ENCODE peak calls at places on chromosome 16, in seven cellular contexts. One of them, this sample, is unnamed.

GRCh38 chr16:62829615-62830014 is 793.4 kb upstream of the CDH8 start:
- DNase-seq in spleen: no peak
- DNase-seq in ovary: no peak
- DNase-seq in breast epithelium: no peak
- DNase-seq in IMR-90: no peak
- DNase-seq in K562: no peak
- DNase-seq in Peyer's patch: no peak
- DNase-seq in this sample: no peak

GRCh38 chr16:50979806-50980620 is 171.1 kb downstream of the SALL1 start:
- DNase-seq in Peyer's patch: no peak
- DNase-seq in breast epithelium: no peak
- DNase-seq in spleen: no peak
- DNase-seq in ovary: no peak
- DNase-seq in K562: no peak
- DNase-seq in IMR-90: no peak
- DNase-seq in this sample: no peak

GRCh38 chr16:9134306-9134705 is 42.9 kb downstream of the HAPSTR1 start:
- DNase-seq in IMR-90: no peak
- DNase-seq in K562: no peak
- DNase-seq in ovary: peak; percentile 9
- DNase-seq in spleen: no peak
- DNase-seq in Peyer's patch: no peak
- DNase-seq in breast epithelium: no peak
- DNase-seq in this sample: no peak

GRCh38 chr16:31093132-31093703 is 1.4 kb downstream of the VKORC1 start:
- DNase-seq in IMR-90: peak; percentile 38
- DNase-seq in breast epithelium: no peak
- DNase-seq in K562: peak; percentile 79
- DNase-seq in spleen: peak; percentile 70
- DNase-seq in ovary: no peak
- DNase-seq in Peyer's patch: peak; percentile 71
- DNase-seq in this sample: no peak

GRCh38 chr16:69471121-69471520 is 46.7 kb downstream of the CYB5B start:
- DNase-seq in breast epithelium: no peak
- DNase-seq in K562: no peak
- DNase-seq in spleen: no peak
- DNase-seq in Peyer's patch: no peak
- DNase-seq in ovary: no peak
- DNase-seq in IMR-90: no peak
- DNase-seq in this sample: no peak

GRCh38 chr16:77531741-77532140 is 96.9 kb upstream of the ADAMTS18 start:
- DNase-seq in IMR-90: peak; percentile 38
- DNase-seq in Peyer's patch: no peak
- DNase-seq in ovary: no peak
- DNase-seq in spleen: no peak
- DNase-seq in K562: no peak
- DNase-seq in breast epithelium: no peak
- DNase-seq in this sample: no peak

GRCh38 chr16:81537721-81538561 is 93.3 kb downstream of the CMIP start:
- DNase-seq in Peyer's patch: no peak
- DNase-seq in K562: no peak
- DNase-seq in ovary: no peak
- DNase-seq in spleen: peak; percentile 64
- DNase-seq in IMR-90: no peak
- DNase-seq in breast epithelium: no peak
- DNase-seq in this sample: no peak

GRCh38 chr16:85309656-85310587 is 197.7 kb upstream of the CIBAR2 start:
- DNase-seq in K562: peak; percentile 46
- DNase-seq in breast epithelium: peak; percentile 59
- DNase-seq in ovary: no peak
- DNase-seq in spleen: peak; percentile 90
- DNase-seq in Peyer's patch: no peak
- DNase-seq in IMR-90: no peak
- DNase-seq in this sample: no peak

GRCh38 chr16:66832661-66833305 is 2.0 kb upstream of the NAE1 start:
- DNase-seq in ovary: no peak
- DNase-seq in Peyer's patch: no peak
- DNase-seq in K562: peak; percentile 2
- DNase-seq in breast epithelium: no peak
- DNase-seq in spleen: no peak
- DNase-seq in IMR-90: peak; percentile 60
- DNase-seq in this sample: no peak

GRCh38 chr16:76278976-76279375 is 1.8 kb downstream of the CNTNAP4 start:
- DNase-seq in Peyer's patch: no peak
- DNase-seq in IMR-90: no peak
- DNase-seq in spleen: no peak
- DNase-seq in K562: no peak
- DNase-seq in breast epithelium: no peak
- DNase-seq in ovary: no peak
- DNase-seq in this sample: no peak

DNA sequence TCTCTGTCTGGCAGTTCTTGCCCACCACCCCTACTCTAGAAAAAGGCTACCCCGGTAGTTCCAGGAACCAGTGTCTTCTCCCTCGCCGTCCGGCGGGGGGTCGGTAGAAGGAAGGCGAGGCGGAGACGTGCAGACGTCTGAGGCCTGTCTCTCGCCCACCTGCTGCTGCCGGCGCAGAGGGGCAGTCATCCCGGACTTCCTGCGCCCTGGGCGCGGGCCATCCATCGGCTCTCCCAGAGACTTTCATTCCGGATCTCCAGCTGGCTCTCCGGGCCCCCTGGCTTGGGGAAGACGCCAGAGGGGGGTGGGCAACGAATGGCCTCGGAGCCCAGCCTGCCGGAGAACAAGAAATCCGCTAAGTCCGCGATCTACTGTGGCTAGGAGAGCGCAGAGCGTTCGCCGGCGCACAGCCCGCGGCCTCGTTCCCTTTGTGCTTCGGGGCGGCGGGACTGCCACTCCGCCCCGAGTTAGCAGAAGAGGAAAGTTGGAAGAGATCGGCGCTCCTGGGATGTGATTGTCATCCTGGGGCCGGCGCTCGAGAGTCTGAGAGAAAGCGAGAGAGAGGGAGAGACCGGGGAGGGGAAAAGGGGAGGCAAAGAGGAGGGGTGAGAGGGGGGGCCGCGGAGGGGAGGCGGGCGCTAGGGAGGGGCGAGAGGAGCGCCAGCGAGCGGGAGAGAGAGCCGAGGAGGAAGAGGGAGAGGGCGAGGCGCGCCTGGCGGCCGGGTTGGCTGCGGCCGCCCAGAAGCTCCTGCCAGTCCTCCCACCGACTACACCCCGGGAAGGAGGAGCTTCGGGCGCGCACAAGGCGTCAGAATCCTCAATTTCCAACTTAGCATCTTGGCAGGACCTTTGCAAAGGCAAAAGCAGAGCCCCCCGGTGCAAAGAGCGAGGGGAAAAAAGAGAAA is at the start of gene IRX5:
- DNase-seq in spleen: peak; percentile 86
- DNase-seq in ovary: peak; percentile 90
- DNase-seq in IMR-90: peak; percentile 81
- DNase-seq in K562: peak; percentile 81
- DNase-seq in breast epithelium: peak; percentile 94
- DNase-seq in Peyer's patch: peak; percentile 74
- DNase-seq in this sample: peak; percentile 21
- TF ChIP-seq POLR2A in spleen: no peak
- TF ChIP-seq POLR2A in ovary: peak; percentile 23
- TF ChIP-seq POLR2A in IMR-90: no peak
- TF ChIP-seq POLR2A in K562: peak; percentile 66
- TF ChIP-seq POLR2A in breast epithelium: peak; percentile 63
- TF ChIP-seq POLR2A in Peyer's patch: no peak
- TF ChIP-seq POLR2A in this sample: no peak

GRCh38 chr16:4537376-4538066 is 1.1 kb downstream of the CDIP1 start:
- DNase-seq in ovary: peak; percentile 65
- DNase-seq in IMR-90: no peak
- DNase-seq in breast epithelium: peak; percentile 35
- DNase-seq in K562: no peak
- DNase-seq in Peyer's patch: no peak
- DNase-seq in spleen: peak; percentile 87
- DNase-seq in this sample: no peak

GRCh38 chr16:4538067-4538385 is 547 bp downstream of the CDIP1 start:
- DNase-seq in ovary: no peak
- DNase-seq in K562: no peak
- DNase-seq in breast epithelium: peak; percentile 24
- DNase-seq in Peyer's patch: no peak
- DNase-seq in spleen: no peak
- DNase-seq in IMR-90: no peak
- DNase-seq in this sample: no peak

GRCh38 chr16:4536391-4537106 is 2.0 kb downstream of the CDIP1 start:
- DNase-seq in breast epithelium: no peak
- DNase-seq in IMR-90: no peak
- DNase-seq in spleen: no peak
- DNase-seq in Peyer's patch: no peak
- DNase-seq in K562: no peak
- DNase-seq in ovary: no peak
- DNase-seq in this sample: no peak

GRCh38 chr16:4539716-4540284 is 1.2 kb upstream of the CDIP1 start:
- DNase-seq in IMR-90: no peak
- DNase-seq in ovary: no peak
- DNase-seq in breast epithelium: no peak
- DNase-seq in Peyer's patch: no peak
- DNase-seq in K562: no peak
- DNase-seq in spleen: no peak
- DNase-seq in this sample: no peak

DNA sequence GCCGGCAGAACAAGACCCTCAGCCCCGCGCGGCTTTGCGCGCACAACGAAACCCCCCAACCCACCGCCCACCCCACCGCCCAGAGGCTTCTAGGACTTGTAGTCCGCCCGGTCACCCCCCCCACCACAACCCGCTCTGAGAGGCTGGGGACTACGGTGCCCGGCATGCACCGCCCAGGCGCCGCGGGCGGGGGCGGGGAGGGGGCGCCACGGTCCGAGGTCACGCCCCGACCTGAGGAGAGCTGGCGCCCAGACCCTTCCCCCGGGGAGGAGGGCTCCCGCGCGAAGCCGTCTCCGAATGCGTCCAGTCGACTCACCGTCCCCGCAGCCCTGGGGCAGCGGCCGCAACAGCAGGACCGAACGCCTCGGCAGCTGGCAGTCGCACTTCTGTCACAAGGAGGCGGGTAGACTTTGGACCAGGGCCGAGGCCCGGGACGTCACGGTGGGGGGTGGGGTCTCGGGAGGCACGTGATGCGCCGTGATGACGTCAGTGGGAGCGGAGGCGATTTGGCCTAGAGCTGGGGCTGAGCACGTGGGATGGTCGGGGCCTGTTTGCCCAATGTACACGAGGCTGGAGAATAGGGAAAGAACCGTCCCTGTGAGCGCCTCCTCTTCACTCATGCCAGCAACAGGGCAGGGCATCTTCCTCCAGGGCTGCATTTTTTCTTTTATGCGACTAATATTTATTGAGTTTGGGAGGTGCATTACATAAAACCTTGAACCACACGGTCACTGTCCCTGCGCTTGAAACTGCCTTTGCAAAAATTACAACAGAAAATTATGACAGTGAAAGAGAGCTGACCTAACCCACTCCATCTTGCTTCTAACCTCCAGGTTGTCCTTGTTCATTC is at the start of gene CDIP1:
- DNase-seq in ovary: peak; percentile 99
- DNase-seq in IMR-90: peak; percentile 91
- DNase-seq in Peyer's patch: peak; percentile 99
- DNase-seq in breast epithelium: peak; percentile 97
- DNase-seq in spleen: peak; percentile 97
- DNase-seq in K562: peak; percentile 43
- DNase-seq in this sample: peak; percentile 88
- TF ChIP-seq POLR2A in ovary: peak; percentile 89
- TF ChIP-seq POLR2A in IMR-90: peak; percentile 77
- TF ChIP-seq POLR2A in Peyer's patch: peak; percentile 95
- TF ChIP-seq POLR2A in breast epithelium: peak; percentile 60
- TF ChIP-seq POLR2A in spleen: peak; percentile 75
- TF ChIP-seq POLR2A in K562: no peak
- TF ChIP-seq POLR2A in this sample: peak; percentile 63

DNA sequence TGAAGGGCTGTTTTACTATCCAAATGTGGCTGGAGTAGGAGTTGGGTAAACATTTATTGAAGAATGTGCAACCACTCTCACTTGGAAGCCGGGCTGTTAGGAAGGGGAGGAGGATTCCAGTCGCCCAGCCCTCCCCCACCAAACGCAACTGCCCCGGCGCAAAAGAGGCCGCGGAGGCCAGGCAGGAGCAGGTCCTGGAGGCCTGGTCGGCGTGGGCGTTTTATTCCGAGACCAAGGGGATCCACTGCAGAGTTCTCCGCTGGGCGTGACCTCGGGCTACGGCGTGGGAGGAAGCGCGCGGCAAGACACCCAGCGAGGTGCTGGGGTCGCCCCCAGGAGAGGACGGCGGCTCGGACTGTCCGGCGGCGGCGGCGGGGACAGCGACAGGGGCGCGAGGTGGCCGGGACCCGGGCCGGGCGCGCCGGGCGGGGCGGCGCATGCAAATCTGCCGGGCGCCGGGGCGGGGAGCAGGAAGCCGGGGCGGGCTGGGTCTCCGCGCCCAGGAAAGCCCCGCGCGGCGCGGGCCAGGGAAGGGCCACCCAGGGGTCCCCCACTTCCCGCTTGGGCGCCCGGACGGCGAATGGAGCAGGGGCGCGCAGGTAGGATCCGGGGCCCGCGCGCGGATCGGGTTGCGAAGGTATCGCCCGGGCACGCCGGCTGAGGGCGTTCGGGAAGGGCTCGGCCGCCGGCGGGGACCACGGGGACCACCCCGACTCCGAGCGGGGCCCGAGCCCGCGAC is at the start of gene IL4R:
- DNase-seq in ovary: peak; percentile 61
- DNase-seq in IMR-90: peak; percentile 77
- DNase-seq in Peyer's patch: peak; percentile 80
- DNase-seq in K562: peak; percentile 46
- DNase-seq in spleen: peak; percentile 93
- DNase-seq in breast epithelium: peak; percentile 81
- DNase-seq in this sample: peak; percentile 58
- TF ChIP-seq POLR2A in ovary: no peak
- TF ChIP-seq POLR2A in IMR-90: peak; percentile 65
- TF ChIP-seq POLR2A in Peyer's patch: peak; percentile 56
- TF ChIP-seq POLR2A in K562: no peak
- TF ChIP-seq POLR2A in spleen: no peak
- TF ChIP-seq POLR2A in breast epithelium: no peak
- TF ChIP-seq POLR2A in this sample: peak; percentile 66

DNA sequence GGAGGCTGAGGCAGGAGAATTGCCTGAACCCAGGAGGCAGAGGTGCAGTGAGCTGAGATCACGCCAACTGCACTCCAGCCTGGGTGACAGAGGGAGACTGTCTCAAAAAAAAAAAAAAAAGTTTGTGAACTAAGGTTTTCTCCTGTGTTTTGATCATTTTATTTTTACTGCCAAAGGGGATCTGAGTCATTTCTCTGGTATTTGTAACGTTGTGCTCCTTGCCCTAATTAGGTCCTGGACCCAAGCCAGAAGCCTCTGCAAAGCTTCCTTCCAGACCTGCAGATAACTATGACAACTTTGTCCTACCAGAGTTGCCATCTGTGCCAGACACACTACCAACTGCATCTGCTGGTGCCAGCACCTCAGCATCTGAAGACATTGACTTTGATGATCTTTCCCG is 32.1 kb downstream of the IST1 start:
- DNase-seq in breast epithelium: peak; percentile 86
- DNase-seq in IMR-90: peak; percentile 90
- DNase-seq in ovary: peak; percentile 53
- DNase-seq in K562: no peak
- DNase-seq in spleen: no peak
- DNase-seq in Peyer's patch: no peak
- DNase-seq in this sample: no peak
- TF ChIP-seq POLR2A in breast epithelium: no peak
- TF ChIP-seq POLR2A in IMR-90: no peak
- TF ChIP-seq POLR2A in ovary: no peak
- TF ChIP-seq POLR2A in K562: no peak
- TF ChIP-seq POLR2A in spleen: no peak
- TF ChIP-seq POLR2A in Peyer's patch: no peak
- TF ChIP-seq POLR2A in this sample: no peak

This sample was measured in GM12892.